ENCODE peak calls at places on chromosomes 11 and 22, in six cellular contexts. L, D, H, V, P and G are unnamed samples.

GRCh38 chr11:102733232-102733875 is 8.6 kb upstream of the MMP8 start:
- DNase-seq in P (peak; percentile 67), H (peak; percentile 47), V (peak; percentile 38), D (peak; percentile 93), L (peak; percentile 60), G (peak; percentile 83)

GRCh38 chr11:10197091-10197490 is 96.9 kb downstream of the SBF2 start:
- DNase-seq in L (peak; percentile 30), V (no peak), H (peak; percentile 28), D (no peak), P (no peak), G (no peak)

GRCh38 chr11:44629732-44630345 is 64.4 kb downstream of the CD82 start:
- DNase-seq in D (no peak), P (no peak), H (no peak), L (no peak), V (no peak), G (no peak)

GRCh38 chr22:35995345-35995744 is 33.3 kb downstream of the RBFOX2 start:
- DNase-seq in P (no peak), D (no peak), L (no peak), V (no peak), H (peak; percentile 70), G (no peak)

GRCh38 chr11:108766596-108767173 is 101.8 kb downstream of the DDX10 start:
- DNase-seq in H (no peak), D (no peak), V (no peak), L (no peak), P (no peak), G (no peak)

GRCh38 chr11:118021146-118021545 is 35.0 kb downstream of the IL10RA start:
- DNase-seq in P (no peak), D (no peak), H (no peak), V (no peak), L (no peak), G (no peak)

GRCh38 chr11:44977493-44977984 is 26.9 kb upstream of the TP53I11 start:
- DNase-seq in V (peak; percentile 34), D (no peak), H (peak; percentile 14), P (peak; percentile 51), L (no peak), G (no peak)

GRCh38 chr22:49724030-49724892 is 103.4 kb downstream of the BRD1 start:
- DNase-seq in D (no peak), P (no peak), H (no peak), L (no peak), V (no peak), G (no peak)

GRCh38 chr22:42926034-42926433 is 69.0 kb upstream of the ARFGAP3 start:
- DNase-seq in L (no peak), P (no peak), D (no peak), H (no peak), V (no peak), G (peak; percentile 57)

GRCh38 chr22:36419177-36419911 is 31.6 kb upstream of the MYH9 start:
- DNase-seq in P (peak; percentile 95), H (peak; percentile 96), L (no peak), D (no peak), V (no peak), G (peak; percentile 83)

GRCh38 chr22:37965940-37966664 is 12.6 kb downstream of the POLR2F start:
- DNase-seq in V (no peak), H (peak; percentile 11), L (peak; percentile 17), P (no peak), D (no peak), G (no peak)

GRCh38 chr22:37967147-37967546 is 13.6 kb downstream of the POLR2F start:
- DNase-seq in H (peak; percentile 38), D (no peak), P (no peak), V (no peak), L (no peak), G (no peak)

GRCh38 chr22:37970864-37971263 is 13.5 kb downstream of the SOX10 start:
- DNase-seq in H (no peak), V (no peak), D (no peak), L (no peak), P (no peak), G (no peak)

GRCh38 chr22:37968452-37969251 is 15.2 kb downstream of the POLR2F start:
- DNase-seq in D (no peak), L (no peak), P (no peak), H (no peak), V (no peak), G (no peak)

DNA sequence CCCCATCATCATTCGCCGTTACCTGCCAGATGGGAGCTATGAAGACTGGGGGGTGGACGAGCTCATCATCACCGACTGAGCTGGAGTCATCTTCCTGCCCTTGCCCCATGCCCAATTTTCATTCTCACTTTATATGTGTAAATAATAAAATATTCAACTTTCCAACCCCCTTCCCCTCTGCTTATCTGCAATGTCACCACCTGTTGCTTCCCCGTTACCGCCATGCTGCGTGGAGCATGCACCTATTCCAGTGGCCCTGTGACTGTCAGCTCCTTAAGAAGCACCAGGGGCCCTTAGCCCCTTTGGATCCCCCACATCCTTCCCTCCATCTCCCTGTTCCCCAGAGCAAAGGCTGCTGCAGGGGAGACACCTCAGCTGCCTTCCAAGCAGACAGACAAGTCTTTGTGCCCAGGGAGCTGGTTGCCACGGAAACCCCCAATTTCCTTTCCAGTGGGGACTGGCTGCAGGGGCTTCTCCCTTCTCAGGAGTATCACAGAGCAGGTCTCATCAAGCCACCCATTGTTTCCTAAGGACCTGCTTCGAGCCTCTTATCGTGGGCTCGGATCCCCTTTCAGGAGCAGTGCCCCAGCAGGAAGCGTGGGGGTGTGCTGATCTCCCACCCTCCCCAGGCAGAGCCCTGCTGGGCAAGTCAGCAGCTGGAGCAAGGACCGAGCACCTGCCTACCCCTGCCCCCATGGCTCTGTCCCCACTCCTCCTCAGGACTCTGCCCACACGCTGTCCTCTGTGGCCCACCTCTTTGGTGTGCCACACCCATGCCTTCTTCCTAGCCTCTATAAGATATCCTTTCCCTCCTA is 14.3 kb downstream of the POLR2F start:
- DNase-seq in H (no peak), L (no peak), P (no peak), V (no peak), D (no peak), G (no peak)
- H3K4me2 ChIP-seq in H (no peak overlapping the region), L (no peak overlapping the region), P (no peak overlapping the region), V (no peak overlapping the region), D (no peak overlapping the region), G (no peak overlapping the region)

DNA sequence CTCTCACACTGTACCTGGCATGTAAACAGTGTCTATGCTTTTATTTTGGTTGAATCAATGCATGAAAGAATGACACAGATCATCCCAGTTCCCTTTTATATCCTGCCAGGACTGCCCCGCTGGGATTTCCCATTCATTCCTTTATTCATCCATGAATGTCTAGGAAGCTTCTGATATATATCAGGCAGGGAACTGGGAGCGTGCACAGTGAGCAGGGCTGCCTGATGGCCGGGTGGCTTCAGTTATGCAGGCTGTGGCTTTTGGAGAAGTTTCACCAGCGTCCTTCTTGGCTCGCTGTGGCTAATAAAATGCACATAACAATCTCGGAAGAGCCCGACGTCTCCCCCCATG is 789.0 kb downstream of the TBC1D22A start:
- DNase-seq in L (no peak), H (no peak), D (no peak), P (no peak), V (no peak), G (no peak)
- H3K9me3 ChIP-seq in L (peaks cover 42% of the 10 kb centered on the region), H (peaks cover 37% of the 10 kb centered on the region), D (no peaks in the 10 kb centered on the region), P (no peaks in the 10 kb centered on the region), V (no peaks in the 10 kb centered on the region), G (no peaks in the 10 kb centered on the region)

GRCh38 chr11:829946-830294 is 2.2 kb downstream of the CRACR2B start:
- DNase-seq in L (no peak), V (no peak), H (no peak), D (no peak), P (no peak), G (no peak)
- H3K4me2 ChIP-seq in L (peak overlapping the region; percentile 81), V (peak overlapping the region; percentile 88), H (peak overlapping the region; percentile 51), D (peak overlapping the region; percentile 90), P (peak overlapping the region; percentile 81), G (peak overlapping the region; percentile 97)

GRCh38 chr22:47409501-47410275 is 647.2 kb downstream of the TBC1D22A start:
- DNase-seq in H (no peak), P (no peak), D (no peak), L (no peak), V (no peak), G (no peak)

GRCh38 chr22:47406896-47407295 is 644.4 kb downstream of the TBC1D22A start:
- DNase-seq in D (no peak), P (no peak), V (no peak), L (no peak), H (no peak), G (no peak)

GRCh38 chr22:47408409-47408808 is 646.0 kb downstream of the TBC1D22A start:
- DNase-seq in P (no peak), D (no peak), H (no peak), L (no peak), V (no peak), G (no peak)

GRCh38 chr22:47406180-47406723 is 643.8 kb downstream of the TBC1D22A start:
- DNase-seq in L (no peak), P (no peak), V (no peak), D (peak; percentile 42), H (no peak), G (no peak)

DNA sequence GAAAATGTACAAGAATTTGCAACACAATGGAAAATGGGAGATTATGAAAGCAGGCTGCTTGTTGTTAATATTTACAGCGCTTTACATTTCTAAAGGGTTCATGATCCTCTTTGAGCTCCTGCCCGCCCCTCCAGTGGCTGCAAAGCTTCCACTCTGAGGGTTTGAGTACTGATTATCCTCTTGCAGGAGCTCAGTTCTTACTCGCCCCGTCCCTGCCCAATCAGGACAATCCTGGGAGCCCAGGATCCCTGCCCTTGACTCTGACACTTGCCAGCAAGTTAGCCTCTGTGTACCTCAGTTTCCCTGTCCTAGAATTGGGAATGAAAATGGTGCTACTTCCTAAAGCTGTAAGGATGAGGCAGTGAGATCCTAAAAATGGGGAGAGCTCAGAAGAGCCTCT is 645.2 kb downstream of the TBC1D22A start:
- DNase-seq in P (no peak), L (no peak), V (no peak), H (no peak), D (no peak), G (no peak)
- H3K9me3 ChIP-seq in P (no peaks in the 10 kb centered on the region), L (peaks cover 33% of the 10 kb centered on the region), V (no peaks in the 10 kb centered on the region), H (peaks cover 7% of the 10 kb centered on the region), D (no peaks in the 10 kb centered on the region), G (no peaks in the 10 kb centered on the region)

DNA sequence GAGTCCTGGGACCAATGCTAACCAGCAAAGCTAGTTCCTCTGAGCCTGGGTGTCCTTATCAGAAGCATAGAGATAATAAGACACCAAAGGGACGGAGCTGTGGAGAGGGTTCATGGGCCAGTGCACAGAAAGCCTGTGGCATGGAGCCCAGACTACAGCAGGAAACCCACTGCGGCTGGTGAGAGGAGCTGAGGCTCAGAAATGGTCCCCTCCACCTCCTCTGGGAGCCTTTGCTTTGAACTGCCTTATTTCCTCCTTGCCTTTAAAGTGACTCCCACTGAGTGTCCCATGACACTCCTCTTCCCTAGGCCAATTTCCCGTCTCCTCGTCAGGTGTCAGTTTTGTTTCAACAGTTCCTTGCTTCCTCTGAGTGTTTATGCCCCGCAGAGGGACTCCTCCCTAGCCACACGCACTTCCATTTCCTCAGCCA is 9.4 kb downstream of the SLCO2B1 start:
- DNase-seq in P (no peak), D (no peak), L (no peak), V (no peak), H (no peak), G (no peak)
- H3K4me2 ChIP-seq in P (no peak overlapping the region), D (no peak overlapping the region), L (no peak overlapping the region), V (no peak overlapping the region), H (no peak overlapping the region), G (peak overlapping the region; percentile 72)